ENCODE peak calls at places on chromosomes 3 and 15, in ten cellular contexts. Q is astrocyte of the spinal cord, B is nephron progenitor cell, K is RWPE1, E is cardiac muscle cell, J is adrenal gland, I is epithelial cell of esophagus, R is tibial artery, P is PC-3, U is uterus. F is an unnamed sample.

GRCh38 chr3:187836848-187837770 is 91.8 kb upstream of the BCL6 start:
- DNase-seq in P (no peak), R (no peak), K (no peak), I (no peak), J (no peak), U (no peak), E (peak), Q (peak), B (no peak), F (no peak)

GRCh38 chr3:97880267-97880666 is 58.5 kb downstream of the CRYBG3 start:
- DNase-seq in B (no peak), K (no peak), U (no peak), I (no peak), Q (no peak), P (no peak), R (no peak), E (no peak), J (no peak), F (no peak)

GRCh38 chr15:75725021-75725718 is 12.5 kb upstream of the CSPG4 start:
- DNase-seq in I (no peak), E (no peak), K (no peak), P (no peak), U (no peak), B (no peak), R (peak), Q (no peak), J (no peak), F (no peak)

GRCh38 chr15:98649996-98650870 is 1.9 kb downstream of the IGF1R start:
- DNase-seq in B (peak), P (peak), E (no peak), J (peak), R (peak), Q (no peak), I (no peak), U (peak), K (no peak), F (no peak)

GRCh38 chr15:79644091-79644490 is 212.0 kb downstream of the MINAR1 start:
- DNase-seq in J (no peak), E (peak), B (no peak), P (peak), U (no peak), K (peak), Q (peak), I (peak), R (no peak), F (no peak)

GRCh38 chr3:53592862-53593261 is 98.5 kb downstream of the CACNA1D start:
- DNase-seq in Q (no peak), B (no peak), R (no peak), K (no peak), U (no peak), I (no peak), J (no peak), P (no peak), E (no peak), F (no peak)

GRCh38 chr3:40720863-40721262 is 196.1 kb downstream of the ZNF621 start:
- DNase-seq in R (no peak), E (no peak), P (no peak), Q (no peak), K (no peak), B (no peak), J (no peak), U (no peak), I (no peak), F (no peak)

GRCh38 chr15:63421433-63421832 is 39.8 kb upstream of the CA12 start:
- DNase-seq in U (no peak), E (no peak), J (no peak), Q (no peak), B (no peak), P (no peak), K (no peak), R (no peak), I (no peak), F (no peak)

GRCh38 chr3:60399861-60400845 is 851.1 kb downstream of the FHIT start:
- DNase-seq in I (peak), B (no peak), U (no peak), K (no peak), P (peak), R (no peak), Q (no peak), J (no peak), E (peak), F (no peak)

GRCh38 chr15:68385671-68386586 is 46.0 kb downstream of the ITGA11 start:
- DNase-seq in R (peak), E (no peak), K (no peak), I (no peak), P (no peak), U (peak), B (no peak), J (no peak), Q (no peak), F (no peak)

GRCh38 chr3:79517766-79518413 is 249.9 kb downstream of the ROBO1 start:
- DNase-seq in J (no peak), U (no peak), I (peak), Q (peak), E (peak), R (no peak), P (peak), B (peak), K (no peak), F (no peak)

GRCh38 chr15:39663684-39664083 is 82.8 kb downstream of the THBS1 start:
- DNase-seq in U (no peak), I (no peak), K (no peak), B (no peak), R (no peak), P (no peak), J (no peak), Q (no peak), E (peak), F (no peak)

GRCh38 chr3:46863261-46863782 is at the start of gene MYL3:
- DNase-seq in Q (no peak), I (no peak), R (peak), E (no peak), B (no peak), U (peak), K (no peak), P (no peak), J (no peak), F (peak)

GRCh38 chr3:171116365-171116764 is 89.8 kb upstream of the SLC2A2 start:
- DNase-seq in B (no peak), Q (peak), K (peak), R (no peak), U (no peak), E (no peak), J (no peak), I (peak), P (peak), F (no peak)

GRCh38 chr3:43759297-43759782 is 68.6 kb downstream of the ABHD5 start:
- DNase-seq in B (peak), I (peak), P (peak), K (no peak), J (no peak), R (no peak), Q (peak), E (peak), U (no peak), F (no peak)

GRCh38 chr3:48404440-48405342 is 25.2 kb downstream of the PLXNB1 start:
- DNase-seq in K (no peak), R (peak), J (no peak), U (peak), P (no peak), E (no peak), I (no peak), Q (no peak), B (no peak), F (no peak)

GRCh38 chr3:44065311-44065710 is 176.4 kb upstream of the TOPAZ1 start:
- DNase-seq in P (peak), J (peak), U (no peak), R (no peak), K (peak), B (no peak), Q (no peak), I (peak), E (peak), F (no peak)

GRCh38 chr15:96422153-96422552 is 91.7 kb downstream of the NR2F2 start:
- DNase-seq in B (no peak), P (no peak), R (no peak), E (no peak), J (no peak), U (no peak), Q (no peak), I (no peak), K (no peak), F (no peak)
- TF ChIP-seq CTCF in B (no peak), P (no peak), R (no peak), E (no peak), J (no peak), U (no peak), Q (no peak), I (no peak), K (no peak), F (no peak)

GRCh38 chr15:92936693-92937092 is 36.6 kb downstream of the CHD2 start:
- DNase-seq in B (no peak), Q (no peak), U (no peak), J (no peak), K (no peak), E (no peak), R (no peak), I (no peak), P (no peak), F (no peak)

GRCh38 chr15:92936138-92936537 is 36.0 kb downstream of the CHD2 start:
- DNase-seq in R (no peak), K (no peak), U (no peak), E (no peak), J (no peak), Q (no peak), P (no peak), I (no peak), B (no peak), F (no peak)

GRCh38 chr15:92941668-92942067 is 41.5 kb downstream of the CHD2 start:
- DNase-seq in U (no peak), E (no peak), B (no peak), P (no peak), Q (no peak), R (no peak), K (no peak), J (no peak), I (no peak), F (no peak)

GRCh38 chr15:92937880-92938279 is 37.8 kb downstream of the CHD2 start:
- DNase-seq in Q (no peak), R (no peak), I (no peak), B (no peak), E (no peak), U (no peak), K (no peak), J (no peak), P (no peak), F (no peak)

DNA sequence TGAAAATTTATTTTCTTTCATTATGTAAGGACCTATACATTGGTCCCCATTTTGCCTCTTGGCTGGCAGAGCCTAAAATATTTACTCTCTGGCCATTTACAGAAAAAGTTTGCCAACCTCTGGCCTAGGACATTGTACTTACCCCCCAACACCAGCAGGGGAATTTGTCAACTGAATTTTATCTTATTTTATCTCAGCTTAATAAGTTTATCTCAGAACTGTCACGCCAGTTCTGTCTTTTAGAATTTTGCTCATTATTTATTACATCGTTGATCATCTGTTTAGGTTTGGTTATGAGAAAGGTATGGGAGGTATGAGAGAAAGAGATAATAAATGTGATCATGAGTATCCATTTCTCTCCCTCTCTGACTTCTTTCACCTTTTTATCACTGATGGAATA is 38.3 kb downstream of the CHD2 start:
- DNase-seq in K (no peak), I (no peak), B (no peak), E (no peak), P (no peak), R (no peak), U (no peak), J (no peak), Q (no peak), F (no peak)
- TF ChIP-seq CTCF in K (peak), I (peak), B (peak), E (peak), P (peak), R (peak), U (no peak), J (no peak), Q (peak), F (peak)

DNA sequence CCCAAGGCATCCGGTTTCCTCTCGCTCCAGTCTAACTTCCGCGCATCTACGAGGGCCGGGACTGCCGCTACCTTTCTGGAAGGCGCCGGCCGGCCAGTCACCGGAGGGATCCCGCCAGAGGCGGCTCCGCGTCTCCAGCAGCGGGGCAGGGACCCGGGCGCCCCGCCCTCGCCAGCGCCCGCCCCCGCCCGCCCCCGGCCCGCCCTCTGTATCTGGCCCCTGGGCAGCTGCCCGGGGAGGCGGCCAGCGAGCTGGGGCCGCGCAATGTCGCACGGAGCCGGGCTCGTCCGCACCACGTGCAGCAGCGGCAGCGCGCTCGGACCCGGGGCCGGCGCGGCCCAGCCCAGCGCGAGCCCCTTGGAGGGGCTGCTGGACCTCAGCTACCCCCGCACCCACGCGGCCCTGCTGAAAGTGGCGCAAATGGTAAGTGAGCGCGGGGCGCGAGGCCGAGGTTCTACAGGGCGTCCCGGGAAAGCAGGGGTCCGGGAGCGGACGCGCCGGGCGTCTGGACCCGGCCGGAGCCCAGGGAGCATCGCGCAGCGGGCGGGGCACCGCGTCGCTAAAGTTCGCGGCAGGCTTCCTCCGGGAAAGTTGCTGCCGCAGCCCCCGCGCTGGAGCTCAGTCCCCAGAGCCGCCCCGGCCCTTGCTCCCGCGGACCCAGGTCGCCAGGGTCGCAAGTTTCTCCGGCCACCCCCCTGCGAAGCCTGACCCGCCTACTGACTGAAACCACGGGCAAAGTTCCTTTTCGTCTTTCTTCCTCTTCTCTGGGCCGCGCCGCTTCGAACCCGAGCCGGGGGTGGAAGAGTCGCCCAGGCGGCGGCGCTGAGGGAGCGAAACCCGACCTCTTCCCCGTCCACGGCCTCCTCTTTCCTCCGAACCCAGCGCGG is at the start of gene CMTM7:
- DNase-seq in B (peak), K (peak), I (peak), E (peak), U (peak), Q (peak), J (peak), P (peak), R (peak), F (peak)
- TF ChIP-seq CTCF in B (no peak), K (no peak), I (no peak), E (peak), U (no peak), Q (no peak), J (no peak), P (no peak), R (no peak), F (no peak)

DNA sequence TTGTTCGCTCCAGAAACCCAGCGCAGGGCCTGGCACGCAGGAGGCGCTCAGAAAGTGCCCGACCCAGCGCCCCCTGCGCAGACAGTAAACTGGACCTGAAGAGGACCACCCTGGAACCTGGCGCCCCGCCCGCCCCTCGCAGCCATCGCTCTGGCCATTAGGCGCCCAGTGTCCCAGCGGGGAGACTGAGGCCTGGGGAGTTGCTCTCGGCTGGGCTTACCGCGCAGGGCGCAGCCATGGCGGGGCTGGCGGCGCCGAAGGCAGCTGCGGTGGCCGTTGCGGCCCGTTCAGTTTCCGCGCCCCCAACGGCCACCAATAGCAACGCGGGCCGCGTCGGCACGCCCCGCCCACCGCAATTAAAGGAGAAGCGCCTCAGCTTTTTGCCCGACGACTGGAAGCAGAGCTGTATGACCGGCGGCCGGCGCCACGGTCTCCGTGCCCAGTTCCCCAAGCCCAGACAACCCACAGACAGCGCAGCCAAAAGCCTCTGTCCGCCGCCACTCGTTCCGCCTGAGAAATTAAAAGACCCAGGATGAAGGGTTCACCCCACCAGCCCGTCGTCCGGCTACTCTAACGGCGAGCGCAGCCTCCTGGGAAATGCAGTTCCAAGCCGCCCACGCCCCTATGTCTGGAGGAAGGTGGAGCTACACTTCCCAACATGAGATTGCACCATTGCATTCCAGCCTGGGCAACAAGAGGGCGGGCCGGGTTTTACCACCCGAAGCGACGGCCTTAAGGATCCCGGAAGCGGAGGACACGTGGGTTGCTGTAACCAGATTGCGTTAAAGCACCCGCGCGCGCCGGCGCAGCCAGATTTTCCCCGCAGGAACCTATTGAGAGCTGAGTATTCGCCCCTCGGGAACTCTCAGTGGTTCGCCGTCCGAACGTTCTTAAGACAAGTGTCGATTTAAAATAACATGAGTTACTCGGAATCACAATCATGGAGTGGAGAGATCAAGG is at the start of gene POC1A:
- DNase-seq in Q (peak), B (peak), E (peak), J (peak), R (peak), I (peak), P (peak), U (peak), K (peak), F (peak)
- TF ChIP-seq CTCF in Q (peak), B (no peak), E (no peak), J (no peak), R (no peak), I (no peak), P (no peak), U (peak), K (no peak), F (peak)

GRCh38 chr15:31036783-31037182 is 45.4 kb upstream of the MTMR10 start:
- DNase-seq in B (no peak), U (no peak), K (no peak), P (no peak), I (no peak), J (no peak), R (no peak), Q (no peak), E (no peak), F (no peak)

GRCh38 chr15:31031471-31032064 is 40.1 kb upstream of the MTMR10 start:
- DNase-seq in P (no peak), Q (peak), R (no peak), B (no peak), K (no peak), I (peak), J (no peak), U (no peak), E (peak), F (no peak)

GRCh38 chr15:31032959-31033358 is 41.5 kb upstream of the MTMR10 start:
- DNase-seq in E (peak), P (no peak), J (no peak), K (no peak), I (no peak), R (no peak), B (no peak), U (no peak), Q (peak), F (no peak)

GRCh38 chr15:31035610-31036009 is 44.2 kb upstream of the MTMR10 start:
- DNase-seq in U (no peak), B (no peak), J (no peak), I (no peak), E (no peak), Q (no peak), P (no peak), R (no peak), K (no peak), F (no peak)

DNA sequence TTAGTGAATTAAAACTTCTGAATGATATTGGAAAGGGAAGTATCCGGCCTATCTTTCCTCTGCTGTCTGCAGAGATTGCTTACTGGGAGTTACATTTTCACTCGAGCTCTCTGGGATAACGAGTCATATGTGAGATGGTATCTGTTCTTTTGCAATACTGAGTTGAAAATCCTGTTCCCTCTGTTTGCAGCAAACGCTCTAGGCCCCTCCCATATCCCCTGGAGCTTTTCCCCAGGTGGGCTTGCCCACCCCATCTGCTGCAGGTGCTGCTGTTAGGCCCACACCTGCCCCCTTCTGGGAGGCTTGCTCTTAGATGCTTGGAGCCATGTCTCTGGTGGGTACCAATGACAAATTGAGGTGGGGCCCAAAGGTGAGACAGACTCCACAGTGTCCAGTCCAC is 42.7 kb upstream of the MTMR10 start:
- DNase-seq in U (no peak), P (peak), B (no peak), R (no peak), J (no peak), I (peak), E (no peak), Q (no peak), K (no peak), F (no peak)
- TF ChIP-seq CTCF in U (no peak), P (no peak), B (no peak), R (no peak), J (no peak), I (no peak), E (no peak), Q (no peak), K (no peak), F (no peak)

F was measured in CD14-positive monocyte.